ENCODE peak calls at places on chromosomes 4 and X, in five cellular contexts. Q is left ventricle myocardium superior, R is NCI-H446, S is kidney tubule cell, Y is fibroblast of villous mesenchyme. L is an unnamed sample.

GRCh38 chr4:8726344-8726851 is 133.8 kb downstream of the CPZ start:
- DNase-seq in Q (no peak), R (no peak), S (no peak), Y (no peak), L (no peak)

GRCh38 chr4:8307126-8307525 is 37.6 kb downstream of the HTRA3 start:
- DNase-seq in Q (peak), R (no peak), S (no peak), Y (no peak), L (no peak)

GRCh38 chr4:89420507-89420906 is 112.9 kb upstream of the GPRIN3 start:
- DNase-seq in Q (no peak), R (no peak), S (no peak), Y (no peak), L (no peak)

GRCh38 chr4:127783026-127783769 is 1.1 kb downstream of the HSPA4L start:
- DNase-seq in Q (peak), R (peak), S (peak), Y (peak), L (peak)

GRCh38 chrX:54479471-54480122 is 16.4 kb downstream of the FGD1 start:
- DNase-seq in Q (no peak), R (no peak), S (no peak), Y (no peak), L (no peak)

GRCh38 chr4:67934628-67935027 is 28.7 kb downstream of the TMPRSS11A start:
- DNase-seq in Q (no peak), R (no peak), S (no peak), Y (no peak), L (no peak)

GRCh38 chrX:29257516-29257915 is 670.3 kb downstream of the IL1RAPL1 start:
- DNase-seq in Q (no peak), R (no peak), S (no peak), Y (peak), L (no peak)

GRCh38 chr4:11480683-11481082 is 52.0 kb upstream of the HS3ST1 start:
- DNase-seq in Q (no peak), R (no peak), S (peak), Y (no peak), L (no peak)

GRCh38 chrX:109856974-109857373 is 123.9 kb upstream of the ACSL4 start:
- DNase-seq in Q (no peak), R (peak), S (peak), Y (peak), L (no peak)

GRCh38 chr4:6961496-6962210 is 52.0 kb downstream of the TBC1D14 start:
- DNase-seq in Q (no peak), R (no peak), S (no peak), Y (no peak), L (no peak)

GRCh38 chr4:28744066-28744465 is 1883.4 kb downstream of the STIM2 start:
- DNase-seq in Q (no peak), R (no peak), S (no peak), Y (no peak), L (no peak)

GRCh38 chr4:122469457-122469856 is 12.9 kb upstream of the IL2 start:
- DNase-seq in Q (no peak), R (no peak), S (no peak), Y (no peak), L (no peak)

GRCh38 chrX:108070891-108071290 is 20.5 kb downstream of the PSMD10 start:
- DNase-seq in Q (no peak), R (no peak), S (peak), Y (peak), L (no peak)

GRCh38 chr4:76208005-76208765 is 5.4 kb downstream of the SCARB2 start:
- DNase-seq in Q (peak), R (no peak), S (peak), Y (peak), L (no peak)

GRCh38 chr4:39970559-39971270 is 7.0 kb downstream of the PDS5A start:
- DNase-seq in Q (no peak), R (no peak), S (peak), Y (peak), L (no peak)

GRCh38 chr4:5893013-5893580 is at the start of gene CRMP1:
- DNase-seq in Q (peak), R (peak), S (no peak), Y (no peak), L (peak)

GRCh38 chr4:104989363-104989762 is 157.3 kb upstream of the TET2 start:
- DNase-seq in Q (no peak), R (peak), S (peak), Y (peak), L (no peak)

GRCh38 chrX:53321216-53321942 is 40.0 kb upstream of the IQSEC2 start:
- DNase-seq in Q (peak), R (no peak), S (no peak), Y (no peak), L (peak)

GRCh38 chr4:186592961-186593586 is 37.7 kb upstream of the MTNR1A start:
- DNase-seq in Q (no peak), R (no peak), S (no peak), Y (no peak), L (no peak)

GRCh38 chr4:184397516-184398163 is 76.7 kb downstream of the IRF2 start:
- DNase-seq in Q (no peak), R (no peak), S (no peak), Y (no peak), L (peak)

GRCh38 chr4:108988514-108989195 is 225.8 kb upstream of the ETNPPL start:
- DNase-seq in Q (no peak), R (no peak), S (peak), Y (no peak), L (no peak)

GRCh38 chr4:103364066-103364465 is 165.9 kb upstream of the CENPE start:
- DNase-seq in Q (no peak), R (no peak), S (no peak), Y (no peak), L (no peak)

GRCh38 chr4:128378668-128379067 is 91.1 kb upstream of the PGRMC2 start:
- DNase-seq in Q (no peak), R (no peak), S (no peak), Y (peak), L (no peak)

GRCh38 chr4:68718447-68719074 is 48.1 kb upstream of the UGT2B15 start:
- DNase-seq in Q (no peak), R (no peak), S (no peak), Y (no peak), L (no peak)

GRCh38 chr4:143091862-143092261 is 92.9 kb upstream of the USP38 start:
- DNase-seq in Q (no peak), R (no peak), S (no peak), Y (no peak), L (no peak)

GRCh38 chr4:40395908-40396806 is 61.0 kb downstream of the CHRNA9 start:
- DNase-seq in Q (peak), R (no peak), S (peak), Y (peak), L (no peak)

GRCh38 chr4:83548151-83548905 is 12.4 kb downstream of the GPAT3 start:
- DNase-seq in Q (peak), R (no peak), S (peak), Y (peak), L (no peak)

GRCh38 chr4:121554377-121554776 is 142.4 kb downstream of the ANXA5 start:
- DNase-seq in Q (no peak), R (no peak), S (no peak), Y (peak), L (no peak)

GRCh38 chr4:80201326-80202151 is 4.2 kb downstream of the PRDM8 start:
- DNase-seq in Q (peak), R (no peak), S (peak), Y (peak), L (no peak)

L was measured in cerebellum.